ENCODE peak calls at places on chromosomes 5 and 9, in ten cellular contexts. T, C, Z, D, Q, N, M, S, V and P are unnamed samples.

GRCh38 chr9:129464972-129465833 is 155.7 kb downstream of the C9orf50 start:
- DNase-seq in T (no peak), C (no peak), Z (no peak), D (no peak), Q (peak), N (no peak), M (no peak), S (no peak), V (no peak), P (no peak)

GRCh38 chr5:98750693-98751092 is 22.8 kb upstream of the RGMB start:
- DNase-seq in T (no peak), C (no peak), Z (no peak), D (no peak), Q (peak), N (no peak), M (no peak), S (no peak), V (no peak), P (no peak)

GRCh38 chr9:72396247-72397091 is 31.5 kb upstream of the ZFAND5 start:
- DNase-seq in T (no peak), C (no peak), Z (peak), D (no peak), Q (peak), N (no peak), M (no peak), S (no peak), V (no peak), P (no peak)

GRCh38 chr5:146633273-146633672 is 117.3 kb upstream of the GPR151 start:
- DNase-seq in T (no peak), C (no peak), Z (no peak), D (no peak), Q (no peak), N (no peak), M (no peak), S (no peak), V (no peak), P (no peak)

GRCh38 chr9:91197232-91198181 is 164.2 kb downstream of the AUH start:
- DNase-seq in T (peak), C (no peak), Z (peak), D (no peak), Q (peak), N (peak), M (no peak), S (no peak), V (no peak), P (peak)

GRCh38 chr5:106894964-106895363 is 775.8 kb downstream of the EFNA5 start:
- DNase-seq in T (no peak), C (no peak), Z (no peak), D (no peak), Q (no peak), N (no peak), M (no peak), S (no peak), V (no peak), P (no peak)

GRCh38 chr9:33124716-33125378 is 42.3 kb downstream of the B4GALT1 start:
- DNase-seq in T (no peak), C (peak), Z (no peak), D (peak), Q (no peak), N (no peak), M (no peak), S (no peak), V (no peak), P (no peak)

GRCh38 chr5:66247176-66247960 is 103.3 kb downstream of the SREK1 start:
- DNase-seq in T (no peak), C (no peak), Z (peak), D (no peak), Q (peak), N (no peak), M (no peak), S (no peak), V (no peak), P (no peak)

GRCh38 chr5:172741206-172741582 is 29.8 kb downstream of the DUSP1 start:
- DNase-seq in T (no peak), C (no peak), Z (no peak), D (no peak), Q (no peak), N (no peak), M (no peak), S (no peak), V (no peak), P (no peak)

GRCh38 chr9:137032893-137033292 is 1.0 kb upstream of the FUT7 start:
- DNase-seq in T (no peak), C (no peak), Z (no peak), D (no peak), Q (no peak), N (no peak), M (no peak), S (no peak), V (no peak), P (peak)

GRCh38 chr5:132639706-132640130 is 18.3 kb upstream of the IL13 start:
- DNase-seq in T (no peak), C (no peak), Z (no peak), D (no peak), Q (no peak), N (no peak), M (no peak), S (no peak), V (no peak), P (no peak)

GRCh38 chr5:132506094-132506692 is 15.6 kb upstream of the IRF1 start:
- DNase-seq in T (no peak), C (no peak), Z (peak), D (no peak), Q (peak), N (no peak), M (no peak), S (no peak), V (no peak), P (no peak)

GRCh38 chr9:5625916-5626315 is 3.0 kb upstream of the RIC1 start:
- DNase-seq in T (no peak), C (no peak), Z (no peak), D (no peak), Q (no peak), N (no peak), M (no peak), S (no peak), V (no peak), P (no peak)

GRCh38 chr5:141705503-141705902 is 23.5 kb upstream of the ARAP3 start:
- DNase-seq in T (no peak), C (no peak), Z (no peak), D (no peak), Q (no peak), N (no peak), M (no peak), S (no peak), V (no peak), P (no peak)

GRCh38 chr5:159783731-159784247 is 132.5 kb upstream of the ADRA1B start:
- DNase-seq in T (no peak), C (no peak), Z (no peak), D (no peak), Q (no peak), N (no peak), M (no peak), S (no peak), V (no peak), P (no peak)

GRCh38 chr5:157159209-157159751 is 6.8 kb downstream of the GARIN3 start:
- DNase-seq in T (no peak), C (no peak), Z (no peak), D (no peak), Q (no peak), N (no peak), M (peak), S (peak), V (no peak), P (no peak)

GRCh38 chr9:32177389-32177788 is 207.1 kb upstream of the ACO1 start:
- DNase-seq in T (no peak), C (no peak), Z (no peak), D (no peak), Q (no peak), N (no peak), M (no peak), S (no peak), V (no peak), P (no peak)

GRCh38 chr9:19049872-19050636 is 827 bp downstream of the RRAGA start:
- DNase-seq in T (no peak), C (no peak), Z (peak), D (peak), Q (peak), N (no peak), M (no peak), S (no peak), V (no peak), P (no peak)

GRCh38 chr9:107137495-107138202 is 145.4 kb upstream of the RAD23B start:
- DNase-seq in T (peak), C (no peak), Z (peak), D (peak), Q (peak), N (no peak), M (no peak), S (no peak), V (no peak), P (no peak)

GRCh38 chr9:1871486-1872181 is 143.5 kb upstream of the SMARCA2 start:
- DNase-seq in T (no peak), C (no peak), Z (no peak), D (no peak), Q (no peak), N (no peak), M (no peak), S (no peak), V (no peak), P (no peak)

GRCh38 chr5:79495311-79495710 is 18.6 kb downstream of the HOMER1 start:
- DNase-seq in T (no peak), C (no peak), Z (no peak), D (no peak), Q (peak), N (no peak), M (no peak), S (no peak), V (no peak), P (no peak)